ENCODE peak calls at places on chromosomes 2 and 18, in six cellular contexts. One of them, this sample, is unnamed.

GRCh38 chr2:121529439-121530209 is 1.1 kb upstream of the RNU4ATAC start:
- DNase-seq in heart left ventricle: peak; percentile 84
- DNase-seq in A549: peak; percentile 29
- DNase-seq in right lobe of liver: peak; percentile 67
- DNase-seq in body of pancreas: peak; percentile 58
- DNase-seq in spleen: no peak
- DNase-seq in this sample: peak; percentile 71

GRCh38 chr2:240137596-240138274 is 1.6 kb upstream of the COPS9 start:
- DNase-seq in right lobe of liver: no peak
- DNase-seq in heart left ventricle: no peak
- DNase-seq in spleen: peak; percentile 77
- DNase-seq in A549: no peak
- DNase-seq in body of pancreas: no peak
- DNase-seq in this sample: no peak

GRCh38 chr2:46339676-46340459 is 42.7 kb downstream of the EPAS1 start:
- DNase-seq in right lobe of liver: no peak
- DNase-seq in spleen: no peak
- DNase-seq in heart left ventricle: peak; percentile 46
- DNase-seq in A549: no peak
- DNase-seq in body of pancreas: peak; percentile 43
- DNase-seq in this sample: peak; percentile 98

GRCh38 chr2:160042054-160042453 is 20.4 kb downstream of the PLA2R1 start:
- DNase-seq in body of pancreas: no peak
- DNase-seq in right lobe of liver: no peak
- DNase-seq in spleen: no peak
- DNase-seq in A549: no peak
- DNase-seq in heart left ventricle: no peak
- DNase-seq in this sample: no peak

GRCh38 chr2:168293766-168294165 is 46.4 kb upstream of the STK39 start:
- DNase-seq in spleen: no peak
- DNase-seq in right lobe of liver: no peak
- DNase-seq in A549: no peak
- DNase-seq in heart left ventricle: no peak
- DNase-seq in body of pancreas: no peak
- DNase-seq in this sample: no peak

GRCh38 chr2:10305715-10306114 is 3.0 kb downstream of the HPCAL1 start:
- DNase-seq in A549: no peak
- DNase-seq in right lobe of liver: no peak
- DNase-seq in heart left ventricle: no peak
- DNase-seq in spleen: no peak
- DNase-seq in body of pancreas: peak; percentile 53
- DNase-seq in this sample: no peak

GRCh38 chr2:223560704-223561435 is 41.3 kb downstream of the SCG2 start:
- DNase-seq in spleen: no peak
- DNase-seq in heart left ventricle: no peak
- DNase-seq in right lobe of liver: no peak
- DNase-seq in A549: peak; percentile 33
- DNase-seq in body of pancreas: no peak
- DNase-seq in this sample: no peak

GRCh38 chr18:8333961-8334360 is 275.3 kb upstream of the RAB12 start:
- DNase-seq in A549: no peak
- DNase-seq in heart left ventricle: no peak
- DNase-seq in right lobe of liver: no peak
- DNase-seq in spleen: no peak
- DNase-seq in body of pancreas: no peak
- DNase-seq in this sample: no peak

GRCh38 chr2:236646441-236646840 is 76.8 kb downstream of the ACKR3 start:
- DNase-seq in spleen: no peak
- DNase-seq in heart left ventricle: peak; percentile 1
- DNase-seq in right lobe of liver: no peak
- DNase-seq in body of pancreas: no peak
- DNase-seq in A549: no peak
- DNase-seq in this sample: no peak

GRCh38 chr2:19244460-19245363 is 113.7 kb downstream of the OSR1 start:
- DNase-seq in heart left ventricle: no peak
- DNase-seq in spleen: no peak
- DNase-seq in A549: no peak
- DNase-seq in right lobe of liver: no peak
- DNase-seq in body of pancreas: no peak
- DNase-seq in this sample: no peak

GRCh38 chr2:189092936-189093335 is 86.6 kb downstream of the COL5A2 start:
- DNase-seq in spleen: no peak
- DNase-seq in heart left ventricle: peak; percentile 32
- DNase-seq in body of pancreas: no peak
- DNase-seq in A549: no peak
- DNase-seq in right lobe of liver: no peak
- DNase-seq in this sample: no peak

GRCh38 chr2:191056218-191056617 is 42.2 kb upstream of the STAT1 start:
- DNase-seq in spleen: no peak
- DNase-seq in right lobe of liver: no peak
- DNase-seq in A549: no peak
- DNase-seq in heart left ventricle: no peak
- DNase-seq in body of pancreas: no peak
- DNase-seq in this sample: no peak

GRCh38 chr18:74977041-74977440 is 231.9 kb downstream of the PTGR3 start:
- DNase-seq in A549: no peak
- DNase-seq in body of pancreas: no peak
- DNase-seq in right lobe of liver: no peak
- DNase-seq in heart left ventricle: no peak
- DNase-seq in spleen: no peak
- DNase-seq in this sample: no peak

GRCh38 chr2:54401592-54401991 is 54.5 kb upstream of the SPTBN1 start:
- DNase-seq in spleen: no peak
- DNase-seq in right lobe of liver: no peak
- DNase-seq in heart left ventricle: no peak
- DNase-seq in body of pancreas: no peak
- DNase-seq in A549: no peak
- DNase-seq in this sample: no peak
- TF ChIP-seq POLR2A in spleen: no peak
- TF ChIP-seq POLR2A in right lobe of liver: no peak
- TF ChIP-seq POLR2A in heart left ventricle: no peak
- TF ChIP-seq POLR2A in body of pancreas: no peak
- TF ChIP-seq POLR2A in A549: no peak
- TF ChIP-seq POLR2A in this sample: no peak

GRCh38 chr2:26768759-26769500 is 4.8 kb downstream of the SLC35F6 start:
- DNase-seq in body of pancreas: no peak
- DNase-seq in spleen: peak; percentile 85
- DNase-seq in right lobe of liver: peak; percentile 79
- DNase-seq in heart left ventricle: peak; percentile 73
- DNase-seq in A549: peak; percentile 69
- DNase-seq in this sample: peak; percentile 86
- TF ChIP-seq POLR2A in body of pancreas: no peak
- TF ChIP-seq POLR2A in spleen: no peak
- TF ChIP-seq POLR2A in right lobe of liver: peak; percentile 56
- TF ChIP-seq POLR2A in heart left ventricle: no peak
- TF ChIP-seq POLR2A in A549: no peak
- TF ChIP-seq POLR2A in this sample: peak; percentile 64

GRCh38 chr2:218367415-218368149 is 10.9 kb downstream of the CATIP start:
- DNase-seq in A549: peak; percentile 78
- DNase-seq in heart left ventricle: peak; percentile 93
- DNase-seq in spleen: peak; percentile 98
- DNase-seq in body of pancreas: peak; percentile 86
- DNase-seq in right lobe of liver: peak; percentile 96
- DNase-seq in this sample: peak; percentile 80
- TF ChIP-seq POLR2A in A549: peak; percentile 95
- TF ChIP-seq POLR2A in heart left ventricle: peak; percentile 56
- TF ChIP-seq POLR2A in spleen: no peak
- TF ChIP-seq POLR2A in body of pancreas: peak; percentile 81
- TF ChIP-seq POLR2A in right lobe of liver: peak; percentile 98
- TF ChIP-seq POLR2A in this sample: peak; percentile 88

GRCh38 chr2:225041210-225041870 is 928 bp downstream of the DOCK10 start:
- DNase-seq in heart left ventricle: no peak
- DNase-seq in body of pancreas: no peak
- DNase-seq in A549: peak; percentile 44
- DNase-seq in spleen: peak; percentile 86
- DNase-seq in right lobe of liver: peak; percentile 33
- DNase-seq in this sample: peak; percentile 12

GRCh38 chr2:225042800-225043167 is 516 bp upstream of the DOCK10 start:
- DNase-seq in body of pancreas: no peak
- DNase-seq in right lobe of liver: no peak
- DNase-seq in heart left ventricle: no peak
- DNase-seq in spleen: no peak
- DNase-seq in A549: no peak
- DNase-seq in this sample: no peak

GRCh38 chr2:225038076-225038571 is 4.1 kb downstream of the DOCK10 start:
- DNase-seq in A549: no peak
- DNase-seq in spleen: no peak
- DNase-seq in right lobe of liver: no peak
- DNase-seq in body of pancreas: no peak
- DNase-seq in heart left ventricle: no peak
- DNase-seq in this sample: no peak

GRCh38 chr2:225040862-225041209 is 1.4 kb downstream of the DOCK10 start:
- DNase-seq in heart left ventricle: no peak
- DNase-seq in body of pancreas: no peak
- DNase-seq in spleen: peak; percentile 75
- DNase-seq in A549: peak; percentile 21
- DNase-seq in right lobe of liver: peak; percentile 27
- DNase-seq in this sample: no peak

DNA sequence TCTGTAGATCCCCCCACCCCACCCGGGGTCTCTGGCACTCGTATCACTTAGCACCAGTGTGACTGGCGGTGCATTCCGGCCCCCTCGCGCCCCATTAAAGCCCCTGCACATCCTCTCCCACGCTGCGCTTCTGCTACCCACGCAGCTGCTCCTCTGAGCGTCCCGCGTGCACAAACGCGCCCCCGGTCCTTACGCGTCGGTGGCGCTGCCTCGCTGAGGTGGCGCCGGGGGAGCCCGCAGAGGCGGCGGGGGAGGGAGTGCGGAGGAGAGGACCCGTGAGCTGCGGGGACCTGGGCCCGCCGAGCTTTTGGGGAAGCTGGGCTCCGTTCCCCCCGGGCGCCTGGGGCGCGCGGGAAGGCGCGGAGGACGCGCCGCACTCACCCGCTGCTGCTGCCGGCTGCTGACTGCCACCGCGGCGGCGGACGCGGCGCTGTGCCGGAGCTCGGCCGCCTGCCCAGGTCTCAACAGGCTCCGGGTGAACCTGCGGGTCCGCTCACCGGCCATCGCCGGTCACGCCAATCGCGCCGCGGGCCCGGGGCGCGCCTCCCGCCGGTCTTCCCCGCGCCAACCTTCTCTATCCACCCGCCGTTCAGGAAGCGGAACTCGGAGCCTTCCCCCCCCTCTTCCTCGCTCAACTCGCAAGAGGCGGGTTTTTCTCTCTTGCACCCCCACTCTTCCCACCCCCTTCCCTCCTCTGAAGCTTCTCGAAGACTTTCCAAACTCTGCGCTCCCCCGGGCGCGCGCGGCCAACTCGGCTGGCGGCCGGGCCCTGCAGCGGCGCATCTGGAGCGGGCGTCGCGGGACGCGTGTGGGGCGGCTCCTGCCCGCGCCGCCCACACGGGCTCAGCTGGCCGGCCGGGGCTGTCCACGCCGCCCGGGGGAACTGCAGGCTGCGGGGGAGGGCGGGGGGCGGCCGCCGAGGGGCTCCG is at the start of gene DOCK10:
- DNase-seq in heart left ventricle: no peak
- DNase-seq in body of pancreas: peak; percentile 15
- DNase-seq in A549: peak; percentile 21
- DNase-seq in spleen: peak; percentile 88
- DNase-seq in right lobe of liver: peak; percentile 41
- DNase-seq in this sample: peak; percentile 16
- TF ChIP-seq POLR2A in heart left ventricle: no peak
- TF ChIP-seq POLR2A in body of pancreas: no peak
- TF ChIP-seq POLR2A in A549: peak; percentile 10
- TF ChIP-seq POLR2A in spleen: no peak
- TF ChIP-seq POLR2A in right lobe of liver: no peak
- TF ChIP-seq POLR2A in this sample: no peak

GRCh38 chr18:31195063-31195462 is 32.4 kb upstream of the DSC1 start:
- DNase-seq in heart left ventricle: no peak
- DNase-seq in right lobe of liver: no peak
- DNase-seq in A549: no peak
- DNase-seq in body of pancreas: no peak
- DNase-seq in spleen: no peak
- DNase-seq in this sample: peak; percentile 8

GRCh38 chr18:31190919-31191318 is 28.3 kb upstream of the DSC1 start:
- DNase-seq in right lobe of liver: no peak
- DNase-seq in body of pancreas: no peak
- DNase-seq in A549: no peak
- DNase-seq in heart left ventricle: no peak
- DNase-seq in spleen: no peak
- DNase-seq in this sample: no peak

GRCh38 chr18:31197676-31198075 is 35.0 kb upstream of the DSC1 start:
- DNase-seq in A549: peak; percentile 4
- DNase-seq in heart left ventricle: no peak
- DNase-seq in spleen: no peak
- DNase-seq in right lobe of liver: no peak
- DNase-seq in body of pancreas: no peak
- DNase-seq in this sample: no peak

GRCh38 chr18:31189757-31190156 is 27.1 kb upstream of the DSC1 start:
- DNase-seq in A549: no peak
- DNase-seq in right lobe of liver: no peak
- DNase-seq in spleen: no peak
- DNase-seq in body of pancreas: no peak
- DNase-seq in heart left ventricle: no peak
- DNase-seq in this sample: no peak

DNA sequence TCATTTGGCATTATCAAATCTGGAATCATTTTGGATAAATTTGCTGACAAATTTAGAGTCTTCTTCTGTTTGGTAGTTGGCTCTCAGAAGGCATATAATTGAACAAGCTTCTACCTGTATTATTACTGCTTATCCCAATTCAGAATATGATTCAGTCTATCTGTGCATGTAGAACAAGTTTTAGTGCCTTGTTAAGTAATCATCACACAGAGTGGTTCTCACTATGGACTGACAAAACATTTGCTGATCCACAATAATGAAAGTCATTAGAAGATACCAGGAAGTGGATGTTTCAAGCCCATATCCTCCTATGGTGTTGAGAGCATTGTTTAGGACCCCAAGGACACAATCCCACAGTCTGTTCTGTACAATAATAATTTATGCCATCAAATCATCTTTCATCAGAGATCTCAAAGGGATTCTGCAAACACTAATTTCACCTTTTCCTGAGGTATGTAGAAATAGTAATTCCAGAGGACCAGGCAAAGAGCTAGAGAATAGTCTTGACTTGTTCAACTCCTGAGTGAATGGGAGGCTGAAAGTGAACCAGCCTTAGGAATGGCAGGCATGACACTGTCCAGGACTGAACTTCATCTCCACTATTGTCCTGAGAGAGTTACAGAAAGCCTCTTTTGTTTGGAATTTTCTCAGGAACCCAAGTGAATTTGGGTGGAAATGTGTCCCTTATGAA is 29.6 kb upstream of the DSC1 start:
- DNase-seq in heart left ventricle: no peak
- DNase-seq in A549: no peak
- DNase-seq in spleen: no peak
- DNase-seq in right lobe of liver: no peak
- DNase-seq in body of pancreas: no peak
- DNase-seq in this sample: no peak
- TF ChIP-seq POLR2A in heart left ventricle: no peak
- TF ChIP-seq POLR2A in A549: no peak
- TF ChIP-seq POLR2A in spleen: no peak
- TF ChIP-seq POLR2A in right lobe of liver: no peak
- TF ChIP-seq POLR2A in body of pancreas: no peak
- TF ChIP-seq POLR2A in this sample: no peak